ENCODE peak calls at places on chromosomes 4 and X, in five cellular contexts. One of them, this sample, is unnamed.

GRCh38 chr4:28360681-28361080 is 1500.0 kb downstream of the STIM2 start:
- DNase-seq in GDM1: no peak
- DNase-seq in bronchial epithelial cell: peak
- DNase-seq in stimulated activated naive CD8-positive, alpha-beta T cell treated with anti-CD3 and anti-CD28 coated beads, Interleukin-15, Interleukin-2, amounts not matched to agents 100 U/mL and 50 U/mL, for 24 hours: no peak
- DNase-seq in ACHN: no peak
- DNase-seq in this sample: no peak

GRCh38 chrX:110412971-110413726 is 54.5 kb downstream of the RTL9 start:
- DNase-seq in GDM1: peak
- DNase-seq in bronchial epithelial cell: peak
- DNase-seq in stimulated activated naive CD8-positive, alpha-beta T cell treated with anti-CD3 and anti-CD28 coated beads, Interleukin-15, Interleukin-2, amounts not matched to agents 100 U/mL and 50 U/mL, for 24 hours: peak
- DNase-seq in ACHN: peak
- DNase-seq in this sample: peak

GRCh38 chrX:10884246-10884645 is 226.9 kb upstream of the HCCS start:
- DNase-seq in GDM1: no peak
- DNase-seq in bronchial epithelial cell: no peak
- DNase-seq in stimulated activated naive CD8-positive, alpha-beta T cell treated with anti-CD3 and anti-CD28 coated beads, Interleukin-15, Interleukin-2, amounts not matched to agents 100 U/mL and 50 U/mL, for 24 hours: no peak
- DNase-seq in ACHN: no peak
- DNase-seq in this sample: no peak

GRCh38 chrX:10612215-10612614 is 8.2 kb downstream of the MID1 start:
- DNase-seq in GDM1: no peak
- DNase-seq in bronchial epithelial cell: peak
- DNase-seq in stimulated activated naive CD8-positive, alpha-beta T cell treated with anti-CD3 and anti-CD28 coated beads, Interleukin-15, Interleukin-2, amounts not matched to agents 100 U/mL and 50 U/mL, for 24 hours: no peak
- DNase-seq in ACHN: no peak
- DNase-seq in this sample: no peak

GRCh38 chr4:127622923-127623754 is 9.6 kb upstream of the INTU start:
- DNase-seq in GDM1: no peak
- DNase-seq in bronchial epithelial cell: peak
- DNase-seq in stimulated activated naive CD8-positive, alpha-beta T cell treated with anti-CD3 and anti-CD28 coated beads, Interleukin-15, Interleukin-2, amounts not matched to agents 100 U/mL and 50 U/mL, for 24 hours: peak
- DNase-seq in ACHN: peak
- DNase-seq in this sample: peak

GRCh38 chrX:43225626-43226328 is 430.3 kb upstream of the MAOA start:
- DNase-seq in GDM1: no peak
- DNase-seq in bronchial epithelial cell: no peak
- DNase-seq in stimulated activated naive CD8-positive, alpha-beta T cell treated with anti-CD3 and anti-CD28 coated beads, Interleukin-15, Interleukin-2, amounts not matched to agents 100 U/mL and 50 U/mL, for 24 hours: no peak
- DNase-seq in ACHN: no peak
- DNase-seq in this sample: no peak

GRCh38 chr4:138034871-138035270 is 207.3 kb downstream of the SLC7A11 start:
- DNase-seq in GDM1: no peak
- DNase-seq in bronchial epithelial cell: peak
- DNase-seq in stimulated activated naive CD8-positive, alpha-beta T cell treated with anti-CD3 and anti-CD28 coated beads, Interleukin-15, Interleukin-2, amounts not matched to agents 100 U/mL and 50 U/mL, for 24 hours: no peak
- DNase-seq in ACHN: no peak
- DNase-seq in this sample: no peak

GRCh38 chrX:149916745-149917392 is 12.5 kb upstream of the HSFX4 start:
- DNase-seq in GDM1: no peak
- DNase-seq in bronchial epithelial cell: no peak
- DNase-seq in stimulated activated naive CD8-positive, alpha-beta T cell treated with anti-CD3 and anti-CD28 coated beads, Interleukin-15, Interleukin-2, amounts not matched to agents 100 U/mL and 50 U/mL, for 24 hours: no peak
- DNase-seq in ACHN: no peak
- DNase-seq in this sample: no peak

GRCh38 chr4:25440478-25441030 is 63.5 kb downstream of the ANAPC4 start:
- DNase-seq in GDM1: no peak
- DNase-seq in bronchial epithelial cell: no peak
- DNase-seq in stimulated activated naive CD8-positive, alpha-beta T cell treated with anti-CD3 and anti-CD28 coated beads, Interleukin-15, Interleukin-2, amounts not matched to agents 100 U/mL and 50 U/mL, for 24 hours: no peak
- DNase-seq in ACHN: no peak
- DNase-seq in this sample: no peak

GRCh38 chr4:127709456-127709855 is 20.7 kb upstream of the SLC25A31 start:
- DNase-seq in GDM1: no peak
- DNase-seq in bronchial epithelial cell: peak
- DNase-seq in stimulated activated naive CD8-positive, alpha-beta T cell treated with anti-CD3 and anti-CD28 coated beads, Interleukin-15, Interleukin-2, amounts not matched to agents 100 U/mL and 50 U/mL, for 24 hours: no peak
- DNase-seq in ACHN: no peak
- DNase-seq in this sample: no peak

GRCh38 chrX:99371976-99372595 is 1038.0 kb downstream of the PCDH19 start:
- DNase-seq in GDM1: no peak
- DNase-seq in bronchial epithelial cell: no peak
- DNase-seq in stimulated activated naive CD8-positive, alpha-beta T cell treated with anti-CD3 and anti-CD28 coated beads, Interleukin-15, Interleukin-2, amounts not matched to agents 100 U/mL and 50 U/mL, for 24 hours: no peak
- DNase-seq in ACHN: no peak
- DNase-seq in this sample: no peak

GRCh38 chrX:42273387-42273786 is 350.0 kb upstream of the CASK start:
- DNase-seq in GDM1: no peak
- DNase-seq in bronchial epithelial cell: no peak
- DNase-seq in stimulated activated naive CD8-positive, alpha-beta T cell treated with anti-CD3 and anti-CD28 coated beads, Interleukin-15, Interleukin-2, amounts not matched to agents 100 U/mL and 50 U/mL, for 24 hours: no peak
- DNase-seq in ACHN: no peak
- DNase-seq in this sample: no peak

GRCh38 chr4:145920205-145920604 is 18.4 kb downstream of the ZNF827 start:
- DNase-seq in GDM1: no peak
- DNase-seq in bronchial epithelial cell: no peak
- DNase-seq in stimulated activated naive CD8-positive, alpha-beta T cell treated with anti-CD3 and anti-CD28 coated beads, Interleukin-15, Interleukin-2, amounts not matched to agents 100 U/mL and 50 U/mL, for 24 hours: no peak
- DNase-seq in ACHN: no peak
- DNase-seq in this sample: no peak

GRCh38 chr4:140851032-140851636 is 94.9 kb upstream of the TBC1D9 start:
- DNase-seq in GDM1: peak
- DNase-seq in bronchial epithelial cell: peak
- DNase-seq in stimulated activated naive CD8-positive, alpha-beta T cell treated with anti-CD3 and anti-CD28 coated beads, Interleukin-15, Interleukin-2, amounts not matched to agents 100 U/mL and 50 U/mL, for 24 hours: peak
- DNase-seq in ACHN: peak
- DNase-seq in this sample: peak

GRCh38 chrX:8988456-8988855 is 45.5 kb downstream of the FAM9B start:
- DNase-seq in GDM1: no peak
- DNase-seq in bronchial epithelial cell: peak
- DNase-seq in stimulated activated naive CD8-positive, alpha-beta T cell treated with anti-CD3 and anti-CD28 coated beads, Interleukin-15, Interleukin-2, amounts not matched to agents 100 U/mL and 50 U/mL, for 24 hours: peak
- DNase-seq in ACHN: no peak
- DNase-seq in this sample: no peak

GRCh38 chr4:142278171-142278570 is 567.9 kb downstream of the INPP4B start:
- DNase-seq in GDM1: no peak
- DNase-seq in bronchial epithelial cell: no peak
- DNase-seq in stimulated activated naive CD8-positive, alpha-beta T cell treated with anti-CD3 and anti-CD28 coated beads, Interleukin-15, Interleukin-2, amounts not matched to agents 100 U/mL and 50 U/mL, for 24 hours: no peak
- DNase-seq in ACHN: no peak
- DNase-seq in this sample: no peak

GRCh38 chrX:66919280-66919832 is 280.5 kb upstream of the EDA2R start:
- DNase-seq in GDM1: no peak
- DNase-seq in bronchial epithelial cell: no peak
- DNase-seq in stimulated activated naive CD8-positive, alpha-beta T cell treated with anti-CD3 and anti-CD28 coated beads, Interleukin-15, Interleukin-2, amounts not matched to agents 100 U/mL and 50 U/mL, for 24 hours: no peak
- DNase-seq in ACHN: no peak
- DNase-seq in this sample: no peak

GRCh38 chr4:38382492-38382891 is 281.5 kb upstream of the KLF3 start:
- DNase-seq in GDM1: no peak
- DNase-seq in bronchial epithelial cell: no peak
- DNase-seq in stimulated activated naive CD8-positive, alpha-beta T cell treated with anti-CD3 and anti-CD28 coated beads, Interleukin-15, Interleukin-2, amounts not matched to agents 100 U/mL and 50 U/mL, for 24 hours: no peak
- DNase-seq in ACHN: no peak
- DNase-seq in this sample: no peak

GRCh38 chr4:103011378-103012025 is 8.0 kb downstream of the SLC9B1 start:
- DNase-seq in GDM1: no peak
- DNase-seq in bronchial epithelial cell: peak
- DNase-seq in stimulated activated naive CD8-positive, alpha-beta T cell treated with anti-CD3 and anti-CD28 coated beads, Interleukin-15, Interleukin-2, amounts not matched to agents 100 U/mL and 50 U/mL, for 24 hours: no peak
- DNase-seq in ACHN: no peak
- DNase-seq in this sample: no peak

GRCh38 chrX:83759872-83760271 is 101.1 kb upstream of the CYLC1 start:
- DNase-seq in GDM1: peak
- DNase-seq in bronchial epithelial cell: peak
- DNase-seq in stimulated activated naive CD8-positive, alpha-beta T cell treated with anti-CD3 and anti-CD28 coated beads, Interleukin-15, Interleukin-2, amounts not matched to agents 100 U/mL and 50 U/mL, for 24 hours: no peak
- DNase-seq in ACHN: peak
- DNase-seq in this sample: peak

GRCh38 chr4:17030543-17030942 is 132.1 kb upstream of the LDB2 start:
- DNase-seq in GDM1: no peak
- DNase-seq in bronchial epithelial cell: peak
- DNase-seq in stimulated activated naive CD8-positive, alpha-beta T cell treated with anti-CD3 and anti-CD28 coated beads, Interleukin-15, Interleukin-2, amounts not matched to agents 100 U/mL and 50 U/mL, for 24 hours: no peak
- DNase-seq in ACHN: no peak
- DNase-seq in this sample: no peak

GRCh38 chr4:6562931-6563901 is 11.8 kb upstream of the MAN2B2 start:
- DNase-seq in GDM1: no peak
- DNase-seq in bronchial epithelial cell: peak
- DNase-seq in stimulated activated naive CD8-positive, alpha-beta T cell treated with anti-CD3 and anti-CD28 coated beads, Interleukin-15, Interleukin-2, amounts not matched to agents 100 U/mL and 50 U/mL, for 24 hours: no peak
- DNase-seq in ACHN: no peak
- DNase-seq in this sample: no peak

GRCh38 chrX:153775293-153775595 is 5.6 kb upstream of the SRPK3 start:
- DNase-seq in GDM1: no peak
- DNase-seq in bronchial epithelial cell: no peak
- DNase-seq in stimulated activated naive CD8-positive, alpha-beta T cell treated with anti-CD3 and anti-CD28 coated beads, Interleukin-15, Interleukin-2, amounts not matched to agents 100 U/mL and 50 U/mL, for 24 hours: no peak
- DNase-seq in ACHN: no peak
- DNase-seq in this sample: no peak

GRCh38 chr4:96483308-96484030 is 643.6 kb downstream of the PDHA2 start:
- DNase-seq in GDM1: no peak
- DNase-seq in bronchial epithelial cell: no peak
- DNase-seq in stimulated activated naive CD8-positive, alpha-beta T cell treated with anti-CD3 and anti-CD28 coated beads, Interleukin-15, Interleukin-2, amounts not matched to agents 100 U/mL and 50 U/mL, for 24 hours: no peak
- DNase-seq in ACHN: peak
- DNase-seq in this sample: no peak

GRCh38 chr4:76562161-76562560 is 127.1 kb downstream of the SHROOM3 start:
- DNase-seq in GDM1: no peak
- DNase-seq in bronchial epithelial cell: peak
- DNase-seq in stimulated activated naive CD8-positive, alpha-beta T cell treated with anti-CD3 and anti-CD28 coated beads, Interleukin-15, Interleukin-2, amounts not matched to agents 100 U/mL and 50 U/mL, for 24 hours: no peak
- DNase-seq in ACHN: peak
- DNase-seq in this sample: no peak

GRCh38 chr4:10348241-10348640 is 109.0 kb downstream of the ZNF518B start:
- DNase-seq in GDM1: no peak
- DNase-seq in bronchial epithelial cell: no peak
- DNase-seq in stimulated activated naive CD8-positive, alpha-beta T cell treated with anti-CD3 and anti-CD28 coated beads, Interleukin-15, Interleukin-2, amounts not matched to agents 100 U/mL and 50 U/mL, for 24 hours: no peak
- DNase-seq in ACHN: no peak
- DNase-seq in this sample: no peak

GRCh38 chr4:55008166-55009056 is 117.0 kb downstream of the KDR start:
- DNase-seq in GDM1: no peak
- DNase-seq in bronchial epithelial cell: peak
- DNase-seq in stimulated activated naive CD8-positive, alpha-beta T cell treated with anti-CD3 and anti-CD28 coated beads, Interleukin-15, Interleukin-2, amounts not matched to agents 100 U/mL and 50 U/mL, for 24 hours: peak
- DNase-seq in ACHN: no peak
- DNase-seq in this sample: no peak

GRCh38 chr4:186345184-186345583 is 79.2 kb downstream of the F11 start:
- DNase-seq in GDM1: no peak
- DNase-seq in bronchial epithelial cell: no peak
- DNase-seq in stimulated activated naive CD8-positive, alpha-beta T cell treated with anti-CD3 and anti-CD28 coated beads, Interleukin-15, Interleukin-2, amounts not matched to agents 100 U/mL and 50 U/mL, for 24 hours: no peak
- DNase-seq in ACHN: no peak
- DNase-seq in this sample: no peak

GRCh38 chrX:129653985-129654651 is 638 bp downstream of the APLN start:
- DNase-seq in GDM1: no peak
- DNase-seq in bronchial epithelial cell: no peak
- DNase-seq in stimulated activated naive CD8-positive, alpha-beta T cell treated with anti-CD3 and anti-CD28 coated beads, Interleukin-15, Interleukin-2, amounts not matched to agents 100 U/mL and 50 U/mL, for 24 hours: peak
- DNase-seq in ACHN: peak
- DNase-seq in this sample: no peak

GRCh38 chrX:103741879-103742278 is 31.2 kb downstream of the TMEM31 start:
- DNase-seq in GDM1: no peak
- DNase-seq in bronchial epithelial cell: no peak
- DNase-seq in stimulated activated naive CD8-positive, alpha-beta T cell treated with anti-CD3 and anti-CD28 coated beads, Interleukin-15, Interleukin-2, amounts not matched to agents 100 U/mL and 50 U/mL, for 24 hours: no peak
- DNase-seq in ACHN: no peak
- DNase-seq in this sample: no peak

GRCh38 chr4:37953620-37954325 is 6.4 kb upstream of the PTTG2 start:
- DNase-seq in GDM1: no peak
- DNase-seq in bronchial epithelial cell: peak
- DNase-seq in stimulated activated naive CD8-positive, alpha-beta T cell treated with anti-CD3 and anti-CD28 coated beads, Interleukin-15, Interleukin-2, amounts not matched to agents 100 U/mL and 50 U/mL, for 24 hours: no peak
- DNase-seq in ACHN: no peak
- DNase-seq in this sample: no peak

GRCh38 chrX:70201732-70202131 is 24.4 kb downstream of the DGAT2L6 start:
- DNase-seq in GDM1: no peak
- DNase-seq in bronchial epithelial cell: no peak
- DNase-seq in stimulated activated naive CD8-positive, alpha-beta T cell treated with anti-CD3 and anti-CD28 coated beads, Interleukin-15, Interleukin-2, amounts not matched to agents 100 U/mL and 50 U/mL, for 24 hours: no peak
- DNase-seq in ACHN: no peak
- DNase-seq in this sample: no peak

GRCh38 chr4:74451214-74451661 is 6.3 kb downstream of the AREG start:
- DNase-seq in GDM1: no peak
- DNase-seq in bronchial epithelial cell: peak
- DNase-seq in stimulated activated naive CD8-positive, alpha-beta T cell treated with anti-CD3 and anti-CD28 coated beads, Interleukin-15, Interleukin-2, amounts not matched to agents 100 U/mL and 50 U/mL, for 24 hours: no peak
- DNase-seq in ACHN: peak
- DNase-seq in this sample: peak

GRCh38 chr4:67106846-67107467 is 438.3 kb downstream of the CENPC start:
- DNase-seq in GDM1: no peak
- DNase-seq in bronchial epithelial cell: peak
- DNase-seq in stimulated activated naive CD8-positive, alpha-beta T cell treated with anti-CD3 and anti-CD28 coated beads, Interleukin-15, Interleukin-2, amounts not matched to agents 100 U/mL and 50 U/mL, for 24 hours: no peak
- DNase-seq in ACHN: no peak
- DNase-seq in this sample: no peak

GRCh38 chrX:8805974-8806373 is 4.8 kb upstream of the FAM9A start:
- DNase-seq in GDM1: no peak
- DNase-seq in bronchial epithelial cell: no peak
- DNase-seq in stimulated activated naive CD8-positive, alpha-beta T cell treated with anti-CD3 and anti-CD28 coated beads, Interleukin-15, Interleukin-2, amounts not matched to agents 100 U/mL and 50 U/mL, for 24 hours: no peak
- DNase-seq in ACHN: no peak
- DNase-seq in this sample: no peak

GRCh38 chrX:148298737-148299136 is 201.7 kb upstream of the AFF2 start:
- DNase-seq in GDM1: no peak
- DNase-seq in bronchial epithelial cell: no peak
- DNase-seq in stimulated activated naive CD8-positive, alpha-beta T cell treated with anti-CD3 and anti-CD28 coated beads, Interleukin-15, Interleukin-2, amounts not matched to agents 100 U/mL and 50 U/mL, for 24 hours: no peak
- DNase-seq in ACHN: no peak
- DNase-seq in this sample: no peak

GRCh38 chr4:183591301-183591700 is 67.7 kb downstream of the RWDD4 start:
- DNase-seq in GDM1: no peak
- DNase-seq in bronchial epithelial cell: no peak
- DNase-seq in stimulated activated naive CD8-positive, alpha-beta T cell treated with anti-CD3 and anti-CD28 coated beads, Interleukin-15, Interleukin-2, amounts not matched to agents 100 U/mL and 50 U/mL, for 24 hours: no peak
- DNase-seq in ACHN: no peak
- DNase-seq in this sample: no peak

This sample was measured in NCI-H460.